ENCODE peak calls at places on chromosomes 4 and X, in nine cellular contexts. One of them, this sample, is unnamed.

GRCh38 chr4:128444544-128445302 is 157.1 kb upstream of the PGRMC2 start:
- DNase-seq in BJ: no peak
- DNase-seq in erythroblast: no peak
- DNase-seq in H7: no peak
- DNase-seq in amygdala: no peak
- DNase-seq in HEK293T: no peak
- DNase-seq in Daoy: no peak
- DNase-seq in right atrium auricular region: no peak
- DNase-seq in stimulated activated CD4-positive, alpha-beta T cell treated with anti-CD3 and anti-CD28 coated beads, Interleukin-2, amount 100 ng/mL, for 24 hours: no peak
- DNase-seq in this sample: no peak

GRCh38 chrX:124232523-124233201 is 99.8 kb upstream of the TEX13D start:
- DNase-seq in BJ: no peak
- DNase-seq in HEK293T: no peak
- DNase-seq in Daoy: no peak
- DNase-seq in stimulated activated CD4-positive, alpha-beta T cell treated with anti-CD3 and anti-CD28 coated beads, Interleukin-2, amount 100 ng/mL, for 24 hours: peak
- DNase-seq in amygdala: no peak
- DNase-seq in H7: no peak
- DNase-seq in right atrium auricular region: no peak
- DNase-seq in erythroblast: no peak
- DNase-seq in this sample: no peak

GRCh38 chr4:25284466-25284865 is 28.1 kb upstream of the ZCCHC4 start:
- DNase-seq in stimulated activated CD4-positive, alpha-beta T cell treated with anti-CD3 and anti-CD28 coated beads, Interleukin-2, amount 100 ng/mL, for 24 hours: no peak
- DNase-seq in amygdala: no peak
- DNase-seq in erythroblast: no peak
- DNase-seq in HEK293T: no peak
- DNase-seq in right atrium auricular region: no peak
- DNase-seq in H7: no peak
- DNase-seq in Daoy: no peak
- DNase-seq in BJ: no peak
- DNase-seq in this sample: no peak

GRCh38 chr4:154503598-154503997 is 12.0 kb upstream of the DCHS2 start:
- DNase-seq in stimulated activated CD4-positive, alpha-beta T cell treated with anti-CD3 and anti-CD28 coated beads, Interleukin-2, amount 100 ng/mL, for 24 hours: no peak
- DNase-seq in right atrium auricular region: no peak
- DNase-seq in H7: no peak
- DNase-seq in Daoy: no peak
- DNase-seq in HEK293T: peak
- DNase-seq in BJ: no peak
- DNase-seq in amygdala: no peak
- DNase-seq in erythroblast: peak
- DNase-seq in this sample: no peak

GRCh38 chrX:78514852-78515251 is 144.3 kb downstream of the RTL3 start:
- DNase-seq in erythroblast: no peak
- DNase-seq in stimulated activated CD4-positive, alpha-beta T cell treated with anti-CD3 and anti-CD28 coated beads, Interleukin-2, amount 100 ng/mL, for 24 hours: no peak
- DNase-seq in right atrium auricular region: no peak
- DNase-seq in HEK293T: no peak
- DNase-seq in H7: peak
- DNase-seq in Daoy: no peak
- DNase-seq in amygdala: no peak
- DNase-seq in BJ: no peak
- DNase-seq in this sample: no peak

GRCh38 chr4:165516281-165516833 is 137.5 kb downstream of the CPE start:
- DNase-seq in Daoy: no peak
- DNase-seq in BJ: no peak
- DNase-seq in HEK293T: no peak
- DNase-seq in amygdala: no peak
- DNase-seq in erythroblast: no peak
- DNase-seq in right atrium auricular region: no peak
- DNase-seq in stimulated activated CD4-positive, alpha-beta T cell treated with anti-CD3 and anti-CD28 coated beads, Interleukin-2, amount 100 ng/mL, for 24 hours: no peak
- DNase-seq in H7: no peak
- DNase-seq in this sample: no peak

GRCh38 chr4:54109226-54110018 is 9.5 kb downstream of the GSX2 start:
- DNase-seq in erythroblast: no peak
- DNase-seq in right atrium auricular region: no peak
- DNase-seq in HEK293T: no peak
- DNase-seq in H7: peak
- DNase-seq in amygdala: no peak
- DNase-seq in BJ: no peak
- DNase-seq in stimulated activated CD4-positive, alpha-beta T cell treated with anti-CD3 and anti-CD28 coated beads, Interleukin-2, amount 100 ng/mL, for 24 hours: no peak
- DNase-seq in Daoy: no peak
- DNase-seq in this sample: no peak

GRCh38 chrX:118420462-118420861 is 74.6 kb downstream of the WDR44 start:
- DNase-seq in right atrium auricular region: no peak
- DNase-seq in H7: no peak
- DNase-seq in Daoy: peak
- DNase-seq in HEK293T: no peak
- DNase-seq in erythroblast: peak
- DNase-seq in BJ: no peak
- DNase-seq in stimulated activated CD4-positive, alpha-beta T cell treated with anti-CD3 and anti-CD28 coated beads, Interleukin-2, amount 100 ng/mL, for 24 hours: no peak
- DNase-seq in amygdala: no peak
- DNase-seq in this sample: no peak

GRCh38 chr4:34091451-34091850 is 2152.9 kb downstream of the ARAP2 start:
- DNase-seq in erythroblast: no peak
- DNase-seq in BJ: no peak
- DNase-seq in amygdala: no peak
- DNase-seq in HEK293T: no peak
- DNase-seq in Daoy: no peak
- DNase-seq in right atrium auricular region: no peak
- DNase-seq in H7: no peak
- DNase-seq in stimulated activated CD4-positive, alpha-beta T cell treated with anti-CD3 and anti-CD28 coated beads, Interleukin-2, amount 100 ng/mL, for 24 hours: no peak
- DNase-seq in this sample: no peak

GRCh38 chrX:150704030-150704613 is 10.9 kb downstream of the MTMR1 start:
- DNase-seq in Daoy: peak
- DNase-seq in H7: no peak
- DNase-seq in stimulated activated CD4-positive, alpha-beta T cell treated with anti-CD3 and anti-CD28 coated beads, Interleukin-2, amount 100 ng/mL, for 24 hours: peak
- DNase-seq in erythroblast: no peak
- DNase-seq in HEK293T: no peak
- DNase-seq in BJ: no peak
- DNase-seq in right atrium auricular region: no peak
- DNase-seq in amygdala: no peak
- DNase-seq in this sample: no peak

GRCh38 chrX:140526138-140526537 is 21.3 kb upstream of the SOX3 start:
- DNase-seq in Daoy: no peak
- DNase-seq in stimulated activated CD4-positive, alpha-beta T cell treated with anti-CD3 and anti-CD28 coated beads, Interleukin-2, amount 100 ng/mL, for 24 hours: no peak
- DNase-seq in BJ: no peak
- DNase-seq in right atrium auricular region: no peak
- DNase-seq in H7: peak
- DNase-seq in HEK293T: no peak
- DNase-seq in erythroblast: no peak
- DNase-seq in amygdala: no peak
- DNase-seq in this sample: no peak

GRCh38 chr4:130668859-130669258 is 1572.9 kb downstream of the C4orf33 start:
- DNase-seq in Daoy: no peak
- DNase-seq in stimulated activated CD4-positive, alpha-beta T cell treated with anti-CD3 and anti-CD28 coated beads, Interleukin-2, amount 100 ng/mL, for 24 hours: no peak
- DNase-seq in amygdala: no peak
- DNase-seq in HEK293T: no peak
- DNase-seq in H7: no peak
- DNase-seq in BJ: no peak
- DNase-seq in erythroblast: no peak
- DNase-seq in right atrium auricular region: no peak
- DNase-seq in this sample: no peak

GRCh38 chrX:131818297-131818936 is 204.7 kb upstream of the STK26 start:
- DNase-seq in stimulated activated CD4-positive, alpha-beta T cell treated with anti-CD3 and anti-CD28 coated beads, Interleukin-2, amount 100 ng/mL, for 24 hours: no peak
- DNase-seq in Daoy: no peak
- DNase-seq in BJ: no peak
- DNase-seq in amygdala: no peak
- DNase-seq in right atrium auricular region: no peak
- DNase-seq in HEK293T: no peak
- DNase-seq in erythroblast: no peak
- DNase-seq in H7: no peak
- DNase-seq in this sample: no peak

GRCh38 chr4:123416462-123416861 is 19.9 kb downstream of the SPRY1 start:
- DNase-seq in Daoy: no peak
- DNase-seq in erythroblast: no peak
- DNase-seq in H7: no peak
- DNase-seq in HEK293T: no peak
- DNase-seq in BJ: no peak
- DNase-seq in amygdala: no peak
- DNase-seq in right atrium auricular region: no peak
- DNase-seq in stimulated activated CD4-positive, alpha-beta T cell treated with anti-CD3 and anti-CD28 coated beads, Interleukin-2, amount 100 ng/mL, for 24 hours: no peak
- DNase-seq in this sample: no peak

GRCh38 chr4:23022032-23022431 is 329.3 kb downstream of the GBA3 start:
- DNase-seq in H7: no peak
- DNase-seq in amygdala: no peak
- DNase-seq in HEK293T: no peak
- DNase-seq in Daoy: peak
- DNase-seq in erythroblast: no peak
- DNase-seq in BJ: peak
- DNase-seq in right atrium auricular region: no peak
- DNase-seq in stimulated activated CD4-positive, alpha-beta T cell treated with anti-CD3 and anti-CD28 coated beads, Interleukin-2, amount 100 ng/mL, for 24 hours: no peak
- DNase-seq in this sample: no peak

GRCh38 chr4:12562016-12562415 is 922.1 kb downstream of the RAB28 start:
- DNase-seq in HEK293T: no peak
- DNase-seq in right atrium auricular region: no peak
- DNase-seq in Daoy: no peak
- DNase-seq in amygdala: no peak
- DNase-seq in H7: no peak
- DNase-seq in stimulated activated CD4-positive, alpha-beta T cell treated with anti-CD3 and anti-CD28 coated beads, Interleukin-2, amount 100 ng/mL, for 24 hours: no peak
- DNase-seq in BJ: no peak
- DNase-seq in erythroblast: no peak
- DNase-seq in this sample: no peak

GRCh38 chrX:97374266-97374665 is 490.6 kb downstream of the RPA4 start:
- DNase-seq in H7: no peak
- DNase-seq in BJ: no peak
- DNase-seq in stimulated activated CD4-positive, alpha-beta T cell treated with anti-CD3 and anti-CD28 coated beads, Interleukin-2, amount 100 ng/mL, for 24 hours: no peak
- DNase-seq in right atrium auricular region: no peak
- DNase-seq in HEK293T: no peak
- DNase-seq in amygdala: no peak
- DNase-seq in Daoy: no peak
- DNase-seq in erythroblast: no peak
- DNase-seq in this sample: no peak

GRCh38 chrX:74420194-74421035 is 878 bp upstream of the SLC16A2 start:
- DNase-seq in stimulated activated CD4-positive, alpha-beta T cell treated with anti-CD3 and anti-CD28 coated beads, Interleukin-2, amount 100 ng/mL, for 24 hours: peak
- DNase-seq in H7: peak
- DNase-seq in erythroblast: no peak
- DNase-seq in amygdala: peak
- DNase-seq in BJ: no peak
- DNase-seq in HEK293T: peak
- DNase-seq in right atrium auricular region: peak
- DNase-seq in Daoy: peak
- DNase-seq in this sample: no peak

GRCh38 chrX:93242897-93243296 is 430.5 kb downstream of the NAP1L3 start:
- DNase-seq in erythroblast: no peak
- DNase-seq in HEK293T: no peak
- DNase-seq in amygdala: no peak
- DNase-seq in right atrium auricular region: no peak
- DNase-seq in Daoy: no peak
- DNase-seq in BJ: no peak
- DNase-seq in H7: no peak
- DNase-seq in stimulated activated CD4-positive, alpha-beta T cell treated with anti-CD3 and anti-CD28 coated beads, Interleukin-2, amount 100 ng/mL, for 24 hours: no peak
- DNase-seq in this sample: no peak